ENCODE peak calls at places on chromosomes 1 and 21, in nine cellular contexts. T is stomach, P is heart left ventricle, B is prostate gland, W is suprapubic skin, Z is ovary, U is IMR-90, F is spleen, R is adrenal gland. D is an unnamed sample. For H3K36me3, the result is how much of the 10 kb centered on the place peaks cover.

GRCh38 chr21:17514124-17514481 is 1.3 kb downstream of the CXADR start:
- DNase-seq in T (no peak), P (no peak), B (peak), W (no peak), Z (no peak), U (no peak), F (no peak), R (no peak), D (no peak)

GRCh38 chr21:26120833-26121232 is 49.7 kb downstream of the APP start:
- DNase-seq in T (no peak), P (no peak), B (no peak), W (no peak), Z (no peak), U (no peak), F (no peak), R (no peak), D (no peak)

GRCh38 chr21:36471254-36471723 is 8.6 kb downstream of the CLDN14 start:
- DNase-seq in T (no peak), P (no peak), B (no peak), W (no peak), Z (no peak), U (peak), F (no peak), R (no peak), D (no peak)

GRCh38 chr1:95888877-95889799 is 655.1 kb downstream of the RWDD3 start:
- DNase-seq in T (no peak), P (no peak), B (no peak), W (no peak), Z (no peak), U (no peak), F (no peak), R (no peak), D (no peak)

GRCh38 chr1:234398849-234399381 is 25.7 kb downstream of the COA6 start:
- DNase-seq in T (no peak), P (no peak), B (no peak), W (no peak), Z (no peak), U (peak), F (no peak), R (no peak), D (no peak)

GRCh38 chr1:11301593-11301992 is 28.6 kb downstream of the UBIAD1 start:
- DNase-seq in T (no peak), P (no peak), B (no peak), W (no peak), Z (no peak), U (no peak), F (no peak), R (no peak), D (no peak)

GRCh38 chr1:19582318-19582717 is 61.8 kb upstream of the NBL1 start:
- DNase-seq in T (peak), P (peak), B (peak), W (peak), Z (no peak), U (no peak), F (peak), R (peak), D (peak)

GRCh38 chr1:155110381-155110780 is 17.3 kb upstream of the EFNA1 start:
- DNase-seq in T (no peak), P (no peak), B (no peak), W (no peak), Z (no peak), U (no peak), F (no peak), R (no peak), D (no peak)

DNA sequence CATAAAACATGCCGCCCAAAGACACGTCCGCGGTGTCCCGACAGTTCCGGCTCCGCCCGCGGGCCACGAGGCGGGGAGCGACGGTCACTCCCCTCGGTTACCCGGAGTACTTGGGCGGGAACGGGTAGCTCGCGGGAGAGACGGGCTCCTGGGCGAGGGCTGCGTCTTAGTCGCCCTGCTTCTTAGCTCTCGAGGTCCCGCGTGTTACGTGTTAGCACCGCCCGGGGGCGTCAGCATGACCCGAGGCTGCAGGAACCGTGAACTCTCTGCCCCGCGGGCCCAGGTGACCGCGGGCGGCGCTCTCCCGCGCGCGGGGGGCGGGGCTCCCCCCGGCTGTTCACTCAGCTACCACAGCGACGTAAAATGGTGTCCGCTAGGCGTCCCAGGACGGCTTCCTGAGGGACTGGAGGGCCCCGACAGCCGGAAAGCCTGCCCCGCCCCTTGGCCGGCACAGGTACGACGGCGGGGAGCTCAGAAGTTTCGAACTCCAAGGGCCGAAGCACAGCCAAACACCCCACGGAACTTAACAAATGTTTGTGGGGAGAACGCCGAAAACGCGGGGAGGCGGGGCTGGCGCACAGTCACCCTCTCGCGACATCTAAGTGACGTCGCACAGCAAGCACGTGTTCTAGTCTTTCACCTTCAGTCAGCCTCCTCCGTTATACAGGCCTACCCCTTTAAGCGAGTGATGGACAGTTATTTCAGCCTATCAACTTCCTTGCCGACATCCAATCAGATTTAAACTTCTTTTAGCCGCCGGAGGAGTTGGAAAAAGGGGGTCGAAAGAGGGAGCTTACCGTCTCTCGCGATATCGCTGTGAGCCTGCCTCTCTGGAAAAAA is 757 bp upstream of the RBM15 start:
- DNase-seq in T (peak), P (peak), B (peak), W (peak), Z (peak), U (no peak), F (peak), R (peak), D (peak)
- TF ChIP-seq POLR2A in T (no peak), P (peak), B (peak), W (peak), Z (peak), U (peak), F (peak), R (peak), D (peak)

GRCh38 chr1:39258925-39259244 is 54.4 kb downstream of the MACF1 start:
- DNase-seq in T (no peak), P (no peak), B (no peak), W (no peak), Z (no peak), U (no peak), F (no peak), R (no peak), D (no peak)
- H3K36me3 ChIP-seq in T (half or more), P (half or more), B (under half), W (under half), Z (under half), U (under half), F (half or more), R (under half), D (under half)

DNA sequence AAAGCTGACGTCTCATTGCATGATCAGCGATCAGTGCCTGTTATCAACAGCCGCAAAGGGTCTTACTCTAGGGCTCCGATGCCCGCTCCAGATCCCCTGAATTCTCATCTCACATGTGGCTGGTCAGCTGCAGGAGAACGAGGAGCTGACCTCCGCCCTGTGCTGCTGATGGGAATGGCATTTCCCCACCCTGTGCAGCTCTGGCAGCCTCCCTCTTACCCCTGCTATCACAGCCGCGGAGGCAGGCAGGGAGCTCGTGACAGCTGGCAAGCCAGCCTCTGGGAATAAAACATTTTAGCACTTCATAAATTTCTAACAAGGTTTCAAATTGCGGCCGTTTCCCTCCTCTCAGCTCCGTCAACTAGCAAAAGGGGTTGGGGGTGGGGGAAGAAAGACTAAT is 81.2 kb downstream of the DSCAM start:
- DNase-seq in T (no peak), P (no peak), B (no peak), W (no peak), Z (no peak), U (no peak), F (no peak), R (no peak), D (no peak)
- TF ChIP-seq CTCF in T (no peak), P (no peak), B (no peak), W (no peak), Z (no peak), U (no peak), F (no peak), R (no peak), D (no peak)

GRCh38 chr1:77683142-77683835 is 831 bp upstream of the ZZZ3 start:
- DNase-seq in T (peak), P (peak), B (peak), W (peak), Z (peak), U (peak), F (peak), R (peak), D (peak)
- TF ChIP-seq POLR2A in T (no peak), P (peak), B (peak), W (peak), Z (peak), U (peak), F (no peak), R (peak), D (peak)